ENCODE peak calls at places on chromosomes 7 and 10, in five cellular contexts. One of them, this sample, is unnamed.

GRCh38 chr10:74177140-74177677 is 26.2 kb downstream of the ADK start:
- DNase-seq in ELR: peak; percentile 80
- DNase-seq in GM23338: peak; percentile 27
- DNase-seq in brain microvascular endothelial cell: peak; percentile 22
- DNase-seq in effector memory CD8-positive, alpha-beta T cell: no peak
- DNase-seq in this sample: no peak

GRCh38 chr7:13628231-13629001 is 361.1 kb downstream of the ETV1 start:
- DNase-seq in effector memory CD8-positive, alpha-beta T cell: no peak
- DNase-seq in ELR: peak; percentile 76
- DNase-seq in GM23338: no peak
- DNase-seq in brain microvascular endothelial cell: peak; percentile 87
- DNase-seq in this sample: no peak

GRCh38 chr10:103193820-103194529 is 903 bp upstream of the NT5C2 start:
- DNase-seq in brain microvascular endothelial cell: no peak
- DNase-seq in ELR: no peak
- DNase-seq in effector memory CD8-positive, alpha-beta T cell: no peak
- DNase-seq in GM23338: peak; percentile 42
- DNase-seq in this sample: no peak

GRCh38 chr10:49654036-49654693 is 25.3 kb upstream of the C10orf53 start:
- DNase-seq in GM23338: no peak
- DNase-seq in brain microvascular endothelial cell: no peak
- DNase-seq in ELR: no peak
- DNase-seq in effector memory CD8-positive, alpha-beta T cell: no peak
- DNase-seq in this sample: no peak

GRCh38 chr7:68417659-68418058 is 1180.6 kb upstream of the AUTS2 start:
- DNase-seq in effector memory CD8-positive, alpha-beta T cell: no peak
- DNase-seq in brain microvascular endothelial cell: no peak
- DNase-seq in GM23338: no peak
- DNase-seq in ELR: peak; percentile 0
- DNase-seq in this sample: no peak

GRCh38 chr7:30925913-30926312 is 14.3 kb downstream of the AQP1 start:
- DNase-seq in GM23338: no peak
- DNase-seq in brain microvascular endothelial cell: no peak
- DNase-seq in effector memory CD8-positive, alpha-beta T cell: no peak
- DNase-seq in ELR: no peak
- DNase-seq in this sample: no peak

GRCh38 chr7:27104244-27105149 is 2.0 kb upstream of the HOXA2 start:
- DNase-seq in ELR: no peak
- DNase-seq in GM23338: no peak
- DNase-seq in brain microvascular endothelial cell: no peak
- DNase-seq in effector memory CD8-positive, alpha-beta T cell: no peak
- DNase-seq in this sample: no peak

GRCh38 chr7:16484453-16485158 is 19.1 kb upstream of the SOSTDC1 start:
- DNase-seq in brain microvascular endothelial cell: peak; percentile 78
- DNase-seq in GM23338: peak; percentile 37
- DNase-seq in effector memory CD8-positive, alpha-beta T cell: no peak
- DNase-seq in ELR: peak; percentile 94
- DNase-seq in this sample: no peak

GRCh38 chr10:8337332-8337651 is 282.8 kb downstream of the GATA3 start:
- DNase-seq in brain microvascular endothelial cell: no peak
- DNase-seq in effector memory CD8-positive, alpha-beta T cell: no peak
- DNase-seq in GM23338: no peak
- DNase-seq in ELR: no peak
- DNase-seq in this sample: no peak

GRCh38 chr7:94374721-94375120 is 20.0 kb upstream of the COL1A2 start:
- DNase-seq in ELR: peak; percentile 30
- DNase-seq in brain microvascular endothelial cell: no peak
- DNase-seq in effector memory CD8-positive, alpha-beta T cell: no peak
- DNase-seq in GM23338: no peak
- DNase-seq in this sample: no peak

GRCh38 chr7:106175507-106175906 is 63.4 kb upstream of the SYPL1 start:
- DNase-seq in ELR: no peak
- DNase-seq in effector memory CD8-positive, alpha-beta T cell: no peak
- DNase-seq in GM23338: no peak
- DNase-seq in brain microvascular endothelial cell: no peak
- DNase-seq in this sample: no peak

GRCh38 chr10:43372751-43373445 is 1.5 kb downstream of the FXYD4 start:
- DNase-seq in brain microvascular endothelial cell: no peak
- DNase-seq in ELR: no peak
- DNase-seq in effector memory CD8-positive, alpha-beta T cell: no peak
- DNase-seq in GM23338: no peak
- DNase-seq in this sample: no peak